ENCODE peak calls at places on chromosomes 3 and 15, in four cellular contexts. U, D, C and N are unnamed samples.

GRCh38 chr15:48442011-48442410 is 110.8 kb downstream of the DUT start:
- DNase-seq in U (no peak), D (no peak), C (no peak), N (no peak)

GRCh38 chr15:82122754-82123400 is 77.1 kb upstream of the MEX3B start:
- DNase-seq in U (peak; percentile 99), D (no peak), C (no peak), N (no peak)

GRCh38 chr3:116002240-116002639 is 378.9 kb downstream of the GAP43 start:
- DNase-seq in U (no peak), D (no peak), C (no peak), N (no peak)

GRCh38 chr3:145243875-145244274 is 917.1 kb downstream of the PLOD2 start:
- DNase-seq in U (peak; percentile 94), D (no peak), C (no peak), N (no peak)

GRCh38 chr15:92801774-92802464 is 98.2 kb upstream of the CHD2 start:
- DNase-seq in U (peak; percentile 87), D (no peak), C (no peak), N (peak; percentile 54)

GRCh38 chr15:59539799-59540198 is 71.8 kb upstream of the GCNT3 start:
- DNase-seq in U (peak; percentile 28), D (no peak), C (no peak), N (no peak)

GRCh38 chr3:134516905-134517304 is 31.0 kb downstream of the CEP63 start:
- DNase-seq in U (no peak), D (no peak), C (no peak), N (no peak)

GRCh38 chr3:481680-482079 is 285.1 kb downstream of the CHL1 start:
- DNase-seq in U (no peak), D (no peak), C (no peak), N (no peak)

GRCh38 chr15:69493406-69493805 is 40.8 kb downstream of the RPLP1 start:
- DNase-seq in U (no peak), D (no peak), C (no peak), N (no peak)

GRCh38 chr15:68408971-68409370 is 23.0 kb downstream of the ITGA11 start:
- DNase-seq in U (no peak), D (no peak), C (no peak), N (no peak)

GRCh38 chr15:48285329-48286214 is 45.7 kb upstream of the DUT start:
- DNase-seq in U (peak; percentile 89), D (no peak), C (no peak), N (peak; percentile 61)

GRCh38 chr3:45261333-45262110 is 35.4 kb upstream of the TMEM158 start:
- DNase-seq in U (no peak), D (no peak), C (no peak), N (no peak)

GRCh38 chr3:177041021-177041729 is 156.1 kb downstream of the TBL1XR1 start:
- DNase-seq in U (peak; percentile 31), D (no peak), C (no peak), N (no peak)

GRCh38 chr3:152961323-152961722 is 126.4 kb downstream of the P2RY1 start:
- DNase-seq in U (peak; percentile 10), D (no peak), C (no peak), N (no peak)

GRCh38 chr15:28977377-28978010 is 91.7 kb downstream of the APBA2 start:
- DNase-seq in U (peak; percentile 98), D (no peak), C (no peak), N (peak; percentile 47)

GRCh38 chr3:141427764-141428163 is 59.1 kb upstream of the RASA2 start:
- DNase-seq in U (no peak), D (no peak), C (no peak), N (no peak)

GRCh38 chr3:132660745-132661067 is 577 bp downstream of the UBA5 start:
- DNase-seq in U (peak; percentile 40), D (no peak), C (no peak), N (no peak)

GRCh38 chr3:31532587-31533168 is at the start of gene STT3B:
- DNase-seq in U (peak; percentile 83), D (no peak), C (peak; percentile 64), N (peak; percentile 87)

GRCh38 chr3:109098245-109098644 is 19.7 kb downstream of the MORC1 start:
- DNase-seq in U (peak; percentile 5), D (no peak), C (no peak), N (no peak)